ENCODE peak calls at places on chromosomes 12 and 14, in six cellular contexts. Z, O, L, V, E and M are unnamed samples. For H3K4me1, the result is how much of the 10 kb centered on the place peaks cover.

GRCh38 chr12:103851127-103851526 is 10.1 kb upstream of the NT5DC3 start:
- DNase-seq in Z (no peak), O (no peak), L (no peak), V (peak), E (no peak), M (no peak)

GRCh38 chr12:122459211-122459610 is 36.7 kb upstream of the CLIP1 start:
- DNase-seq in Z (no peak), O (no peak), L (no peak), V (no peak), E (peak), M (no peak)

GRCh38 chr14:57068511-57068910 is 200.2 kb downstream of the EXOC5 start:
- DNase-seq in Z (no peak), O (no peak), L (peak), V (no peak), E (no peak), M (no peak)

GRCh38 chr14:95234426-95234825 is 77.1 kb upstream of the DICER1 start:
- DNase-seq in Z (no peak), O (no peak), L (peak), V (no peak), E (no peak), M (no peak)

GRCh38 chr14:91291786-91292405 is 47.4 kb upstream of the GPR68 start:
- DNase-seq in Z (no peak), O (no peak), L (no peak), V (no peak), E (no peak), M (no peak)

GRCh38 chr12:29782285-29782820 is 1.4 kb downstream of the TMTC1 start:
- DNase-seq in Z (no peak), O (no peak), L (peak), V (peak), E (peak), M (no peak)

GRCh38 chr12:45331552-45331951 is 115.7 kb downstream of the ANO6 start:
- DNase-seq in Z (no peak), O (no peak), L (no peak), V (peak), E (no peak), M (no peak)

GRCh38 chr12:49482095-49483051 is 56.5 kb upstream of the KCNH3 start:
- DNase-seq in Z (peak), O (no peak), L (peak), V (peak), E (no peak), M (no peak)

GRCh38 chr12:122174155-122174845 is at the start of gene IL31:
- DNase-seq in Z (no peak), O (no peak), L (no peak), V (no peak), E (no peak), M (no peak)

GRCh38 chr12:32069071-32069470 is 37.6 kb upstream of the BICD1 start:
- DNase-seq in Z (no peak), O (no peak), L (no peak), V (no peak), E (no peak), M (no peak)

GRCh38 chr12:16691624-16692023 is 85.7 kb upstream of the LMO3 start:
- DNase-seq in Z (no peak), O (no peak), L (no peak), V (no peak), E (no peak), M (no peak)

GRCh38 chr12:47754126-47754525 is 4.6 kb downstream of the RAPGEF3 start:
- DNase-seq in Z (no peak), O (no peak), L (no peak), V (no peak), E (no peak), M (no peak)

GRCh38 chr14:105938055-105938863 is 411.9 kb downstream of the TMEM121 start:
- DNase-seq in Z (no peak), O (no peak), L (no peak), V (no peak), E (no peak), M (no peak)

GRCh38 chr12:6295187-6295811 is 15.2 kb upstream of the PLEKHG6 start:
- DNase-seq in Z (no peak), O (no peak), L (peak), V (peak), E (peak), M (no peak)

GRCh38 chr14:93033983-93034670 is 81.6 kb downstream of the ITPK1 start:
- DNase-seq in Z (peak), O (no peak), L (peak), V (no peak), E (no peak), M (no peak)

GRCh38 chr12:110355080-110355479 is 48.4 kb downstream of the ANAPC7 start:
- DNase-seq in Z (peak), O (no peak), L (peak), V (no peak), E (peak), M (no peak)

GRCh38 chr12:97267803-97268202 is 194.8 kb upstream of the RMST start:
- DNase-seq in Z (no peak), O (no peak), L (peak), V (no peak), E (no peak), M (no peak)

GRCh38 chr12:111598637-111599458 is at the start of gene ATXN2:
- DNase-seq in Z (no peak), O (no peak), L (no peak), V (no peak), E (peak), M (peak)

GRCh38 chr14:48536318-48536717 is 860.9 kb upstream of the MDGA2 start:
- DNase-seq in Z (peak), O (peak), L (peak), V (no peak), E (no peak), M (peak)

GRCh38 chr12:29899212-29899931 is 115.6 kb upstream of the TMTC1 start:
- DNase-seq in Z (no peak), O (no peak), L (no peak), V (no peak), E (no peak), M (no peak)

GRCh38 chr14:84390010-84390409 is 1139.9 kb upstream of the FLRT2 start:
- DNase-seq in Z (no peak), O (no peak), L (no peak), V (peak), E (no peak), M (no peak)

GRCh38 chr14:58533417-58533816 is 104.3 kb upstream of the DACT1 start:
- DNase-seq in Z (no peak), O (no peak), L (peak), V (no peak), E (peak), M (no peak)

GRCh38 chr12:7093486-7093885 is 1.2 kb upstream of the C1R start:
- DNase-seq in Z (no peak), O (no peak), L (no peak), V (no peak), E (no peak), M (no peak)

GRCh38 chr12:46608431-46609280 is 217.1 kb downstream of the SLC38A4 start:
- DNase-seq in Z (no peak), O (no peak), L (no peak), V (peak), E (peak), M (no peak)

GRCh38 chr14:30349515-30349914 is 209.4 kb upstream of the G2E3 start:
- DNase-seq in Z (no peak), O (no peak), L (no peak), V (no peak), E (no peak), M (no peak)

GRCh38 chr12:64600164-64600561 is 10.1 kb upstream of the RASSF3 start:
- DNase-seq in Z (no peak), O (no peak), L (no peak), V (no peak), E (no peak), M (no peak)

GRCh38 chr14:89455412-89455811 is 38.4 kb upstream of the FOXN3 start:
- DNase-seq in Z (no peak), O (no peak), L (no peak), V (no peak), E (no peak), M (no peak)

GRCh38 chr14:44112774-44113460 is 394.2 kb downstream of the FSCB start:
- DNase-seq in Z (no peak), O (no peak), L (no peak), V (no peak), E (peak), M (no peak)

GRCh38 chr14:93970967-93971634 is 5.3 kb downstream of the ASB2 start:
- DNase-seq in Z (no peak), O (no peak), L (no peak), V (peak), E (no peak), M (no peak)

GRCh38 chr14:26403760-26404159 is 194.1 kb downstream of the NOVA1 start:
- DNase-seq in Z (no peak), O (no peak), L (peak), V (no peak), E (no peak), M (no peak)

GRCh38 chr12:18895540-18895939 is 157.6 kb downstream of the CAPZA3 start:
- DNase-seq in Z (no peak), O (no peak), L (no peak), V (no peak), E (no peak), M (no peak)

GRCh38 chr14:59139324-59139723 is 49.1 kb upstream of the DAAM1 start:
- DNase-seq in Z (no peak), O (no peak), L (no peak), V (no peak), E (no peak), M (no peak)

GRCh38 chr12:119302334-119303132 is 32.0 kb upstream of the CCDC60 start:
- DNase-seq in Z (no peak), O (no peak), L (no peak), V (no peak), E (no peak), M (peak)

GRCh38 chr12:121277367-121277744 is 19.2 kb downstream of the CAMKK2 start:
- DNase-seq in Z (no peak), O (no peak), L (no peak), V (no peak), E (peak), M (no peak)

GRCh38 chr12:133236144-133236543 is 467 bp upstream of the ANHX start:
- DNase-seq in Z (no peak), O (no peak), L (no peak), V (no peak), E (no peak), M (no peak)

GRCh38 chr14:58815781-58816297 is 178.1 kb downstream of the DACT1 start:
- DNase-seq in Z (no peak), O (no peak), L (no peak), V (no peak), E (no peak), M (no peak)

GRCh38 chr12:65826513-65827171 is 2.4 kb downstream of the HMGA2 start:
- DNase-seq in Z (no peak), O (no peak), L (peak), V (peak), E (peak), M (no peak)

GRCh38 chr12:92208613-92209121 is 63.0 kb upstream of the BTG1 start:
- DNase-seq in Z (no peak), O (no peak), L (peak), V (peak), E (peak), M (no peak)

GRCh38 chr12:54196396-54196795 is 7.6 kb upstream of the SMUG1 start:
- DNase-seq in Z (no peak), O (no peak), L (no peak), V (no peak), E (peak), M (no peak)

GRCh38 chr14:69574266-69574953 is at the start of gene CCDC177:
- DNase-seq in Z (peak), O (peak), L (peak), V (peak), E (peak), M (peak)
- H3K27ac ChIP-seq in Z (no peak), O (no peak), L (peak), V (no peak), E (no peak), M (peak)

GRCh38 chr12:11805043-11805442 is 155.6 kb downstream of the ETV6 start:
- DNase-seq in Z (no peak), O (no peak), L (no peak), V (no peak), E (no peak), M (no peak)
- H3K4me1 ChIP-seq in Z (under half), O (under half), L (under half), V (under half), E (under half), M (under half)

DNA sequence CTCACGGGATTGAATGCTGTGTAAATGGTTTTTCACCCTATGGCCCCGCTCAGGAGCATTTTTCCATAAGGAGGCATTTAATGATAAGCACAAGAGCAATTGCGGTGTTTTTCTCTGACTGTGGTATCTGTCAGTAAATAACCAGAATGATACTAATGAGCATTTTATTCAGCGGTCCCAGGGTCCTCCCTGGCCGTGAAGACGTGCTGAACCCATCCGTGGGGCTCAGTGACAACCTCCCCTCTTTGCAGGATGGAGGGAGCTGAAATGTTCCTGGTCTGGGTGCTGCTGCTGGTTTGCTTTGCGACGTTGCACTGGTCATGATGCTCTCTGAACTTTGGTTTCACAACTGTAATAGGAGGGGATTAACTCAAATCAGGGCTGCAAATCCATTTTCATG is 625.6 kb downstream of the AACS start:
- DNase-seq in Z (no peak), O (no peak), L (no peak), V (no peak), E (no peak), M (no peak)
- H2BK15ac ChIP-seq in Z (no peak), O (no peak), L (no peak), V (no peak), E (no peak), M (no peak)

GRCh38 chr12:20420557-20420956 is 52.2 kb downstream of the PDE3A start:
- DNase-seq in Z (no peak), O (no peak), L (no peak), V (no peak), E (no peak), M (no peak)
- H3K27ac ChIP-seq in Z (no peak), O (no peak), L (no peak), V (no peak), E (no peak), M (no peak)

DNA sequence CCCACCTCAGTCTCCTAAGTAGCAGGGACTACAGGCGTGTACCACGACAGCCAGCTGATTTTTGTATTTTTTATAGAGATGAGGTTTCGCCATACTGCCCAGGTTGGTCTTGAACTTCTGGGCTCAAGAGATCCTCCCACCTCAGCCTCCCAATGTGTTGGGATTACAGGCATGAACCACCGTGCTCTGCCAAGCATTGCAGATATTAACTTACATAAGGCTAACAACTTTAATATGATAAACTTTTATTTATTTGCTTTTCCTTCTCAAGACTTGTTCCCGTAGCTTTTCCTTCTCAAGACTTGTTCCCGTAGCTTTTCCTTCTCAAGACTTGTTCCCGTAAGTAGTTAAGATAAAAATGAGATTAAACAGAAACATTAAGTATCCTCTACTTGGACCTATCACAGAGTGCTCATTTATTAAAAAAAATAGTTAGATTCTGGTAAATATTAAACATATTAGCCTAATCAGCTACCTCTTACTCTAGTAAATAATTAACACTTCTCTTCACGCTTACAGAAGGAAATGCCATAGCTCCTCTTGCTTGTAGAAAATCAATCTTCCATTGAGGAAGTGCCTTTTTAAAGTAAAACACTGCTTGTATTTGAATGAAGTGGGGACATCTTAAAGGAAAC is 157.7 kb upstream of the KITLG start:
- DNase-seq in Z (no peak), O (no peak), L (no peak), V (no peak), E (no peak), M (no peak)
- H3K4me1 ChIP-seq in Z (under half), O (under half), L (under half), V (under half), E (under half), M (under half)

DNA sequence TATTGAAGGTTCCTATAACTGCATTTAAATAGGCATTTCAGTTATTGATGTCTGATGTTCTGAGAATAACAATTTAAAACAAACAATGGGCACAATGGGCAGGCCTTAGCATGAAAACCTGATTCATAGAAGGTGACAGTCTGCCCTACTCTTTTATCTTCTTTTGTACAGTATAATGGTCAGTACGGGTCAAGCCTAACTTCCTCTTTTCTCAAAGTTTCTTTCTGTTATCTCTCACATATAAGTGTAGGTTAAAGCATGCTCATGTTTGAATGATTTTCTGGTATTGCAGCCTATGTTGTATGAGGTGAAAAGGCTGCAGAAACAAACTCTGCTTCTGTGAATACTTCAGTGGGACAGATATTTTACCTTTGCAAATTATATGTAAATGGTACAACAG is 14.2 kb downstream of the FKBP3 start:
- DNase-seq in Z (no peak), O (no peak), L (no peak), V (no peak), E (no peak), M (no peak)
- H2BK15ac ChIP-seq in Z (no peak), O (no peak), L (no peak), V (no peak), E (no peak), M (no peak)